ENCODE peak calls at places on chromosomes 6 and 20, in nine cellular contexts. One of them, this sample, is unnamed.

GRCh38 chr6:147881432-147881831 is 372.9 kb downstream of the SAMD5 start:
- DNase-seq in sigmoid colon: no peak
- DNase-seq in GM12878: no peak
- DNase-seq in uterus: no peak
- DNase-seq in HCT116: no peak
- DNase-seq in esophagus squamous epithelium: no peak
- DNase-seq in H54: no peak
- DNase-seq in Peyer's patch: no peak
- DNase-seq in body of pancreas: no peak
- DNase-seq in this sample: no peak

GRCh38 chr6:166494757-166495486 is 91.6 kb downstream of the RAMACL start:
- DNase-seq in HCT116: no peak
- DNase-seq in uterus: no peak
- DNase-seq in H54: no peak
- DNase-seq in sigmoid colon: peak; percentile 57
- DNase-seq in body of pancreas: no peak
- DNase-seq in GM12878: no peak
- DNase-seq in Peyer's patch: no peak
- DNase-seq in esophagus squamous epithelium: no peak
- DNase-seq in this sample: no peak

GRCh38 chr6:130324657-130325056 is 41.2 kb upstream of the TMEM200A start:
- DNase-seq in GM12878: no peak
- DNase-seq in sigmoid colon: no peak
- DNase-seq in body of pancreas: no peak
- DNase-seq in H54: no peak
- DNase-seq in Peyer's patch: no peak
- DNase-seq in uterus: no peak
- DNase-seq in esophagus squamous epithelium: no peak
- DNase-seq in HCT116: no peak
- DNase-seq in this sample: no peak

GRCh38 chr6:163956571-163957407 is 542.3 kb downstream of the QKI start:
- DNase-seq in Peyer's patch: peak; percentile 79
- DNase-seq in HCT116: peak; percentile 67
- DNase-seq in esophagus squamous epithelium: peak; percentile 18
- DNase-seq in H54: peak; percentile 26
- DNase-seq in sigmoid colon: peak; percentile 83
- DNase-seq in body of pancreas: peak; percentile 80
- DNase-seq in uterus: peak; percentile 61
- DNase-seq in GM12878: peak; percentile 34
- DNase-seq in this sample: peak; percentile 87

GRCh38 chr20:38864662-38865061 is 59.2 kb downstream of the PPP1R16B start:
- DNase-seq in body of pancreas: no peak
- DNase-seq in HCT116: no peak
- DNase-seq in esophagus squamous epithelium: no peak
- DNase-seq in sigmoid colon: no peak
- DNase-seq in GM12878: no peak
- DNase-seq in Peyer's patch: no peak
- DNase-seq in H54: no peak
- DNase-seq in uterus: no peak
- DNase-seq in this sample: no peak

GRCh38 chr6:25014806-25015560 is 79.2 kb upstream of the RIPOR2 start:
- DNase-seq in esophagus squamous epithelium: no peak
- DNase-seq in GM12878: no peak
- DNase-seq in sigmoid colon: peak; percentile 78
- DNase-seq in body of pancreas: peak; percentile 26
- DNase-seq in H54: no peak
- DNase-seq in uterus: peak; percentile 88
- DNase-seq in HCT116: no peak
- DNase-seq in Peyer's patch: no peak
- DNase-seq in this sample: no peak

GRCh38 chr6:70241991-70242420 is 60.9 kb downstream of the COL9A1 start:
- DNase-seq in body of pancreas: peak; percentile 67
- DNase-seq in GM12878: no peak
- DNase-seq in esophagus squamous epithelium: no peak
- DNase-seq in Peyer's patch: no peak
- DNase-seq in HCT116: no peak
- DNase-seq in sigmoid colon: no peak
- DNase-seq in H54: no peak
- DNase-seq in uterus: no peak
- DNase-seq in this sample: no peak

GRCh38 chr6:122622404-122622938 is 12.3 kb downstream of the PKIB start:
- DNase-seq in H54: no peak
- DNase-seq in esophagus squamous epithelium: no peak
- DNase-seq in Peyer's patch: no peak
- DNase-seq in GM12878: no peak
- DNase-seq in HCT116: no peak
- DNase-seq in body of pancreas: peak; percentile 16
- DNase-seq in uterus: no peak
- DNase-seq in sigmoid colon: no peak
- DNase-seq in this sample: no peak

GRCh38 chr6:29959492-29959891 is 17.2 kb downstream of the HLA-A start:
- DNase-seq in body of pancreas: no peak
- DNase-seq in H54: no peak
- DNase-seq in Peyer's patch: no peak
- DNase-seq in uterus: no peak
- DNase-seq in GM12878: no peak
- DNase-seq in sigmoid colon: no peak
- DNase-seq in esophagus squamous epithelium: no peak
- DNase-seq in HCT116: no peak
- DNase-seq in this sample: no peak

GRCh38 chr6:138695193-138695592 is 78.4 kb upstream of the CCDC28A start:
- DNase-seq in HCT116: no peak
- DNase-seq in body of pancreas: no peak
- DNase-seq in esophagus squamous epithelium: no peak
- DNase-seq in Peyer's patch: no peak
- DNase-seq in GM12878: no peak
- DNase-seq in H54: no peak
- DNase-seq in sigmoid colon: no peak
- DNase-seq in uterus: no peak
- DNase-seq in this sample: no peak

GRCh38 chr6:138692058-138692977 is 81.3 kb upstream of the CCDC28A start:
- DNase-seq in esophagus squamous epithelium: no peak
- DNase-seq in H54: peak; percentile 59
- DNase-seq in Peyer's patch: peak; percentile 79
- DNase-seq in sigmoid colon: peak; percentile 85
- DNase-seq in GM12878: no peak
- DNase-seq in body of pancreas: peak; percentile 83
- DNase-seq in uterus: peak; percentile 57
- DNase-seq in HCT116: no peak
- DNase-seq in this sample: peak; percentile 45

GRCh38 chr6:138690975-138691594 is 82.5 kb upstream of the CCDC28A start:
- DNase-seq in body of pancreas: no peak
- DNase-seq in uterus: no peak
- DNase-seq in Peyer's patch: no peak
- DNase-seq in GM12878: no peak
- DNase-seq in esophagus squamous epithelium: no peak
- DNase-seq in H54: no peak
- DNase-seq in HCT116: no peak
- DNase-seq in sigmoid colon: no peak
- DNase-seq in this sample: no peak

GRCh38 chr6:138691595-138692057 is 81.9 kb upstream of the CCDC28A start:
- DNase-seq in body of pancreas: peak; percentile 55
- DNase-seq in GM12878: no peak
- DNase-seq in Peyer's patch: no peak
- DNase-seq in sigmoid colon: no peak
- DNase-seq in esophagus squamous epithelium: no peak
- DNase-seq in H54: peak; percentile 11
- DNase-seq in uterus: no peak
- DNase-seq in HCT116: peak; percentile 52
- DNase-seq in this sample: no peak

DNA sequence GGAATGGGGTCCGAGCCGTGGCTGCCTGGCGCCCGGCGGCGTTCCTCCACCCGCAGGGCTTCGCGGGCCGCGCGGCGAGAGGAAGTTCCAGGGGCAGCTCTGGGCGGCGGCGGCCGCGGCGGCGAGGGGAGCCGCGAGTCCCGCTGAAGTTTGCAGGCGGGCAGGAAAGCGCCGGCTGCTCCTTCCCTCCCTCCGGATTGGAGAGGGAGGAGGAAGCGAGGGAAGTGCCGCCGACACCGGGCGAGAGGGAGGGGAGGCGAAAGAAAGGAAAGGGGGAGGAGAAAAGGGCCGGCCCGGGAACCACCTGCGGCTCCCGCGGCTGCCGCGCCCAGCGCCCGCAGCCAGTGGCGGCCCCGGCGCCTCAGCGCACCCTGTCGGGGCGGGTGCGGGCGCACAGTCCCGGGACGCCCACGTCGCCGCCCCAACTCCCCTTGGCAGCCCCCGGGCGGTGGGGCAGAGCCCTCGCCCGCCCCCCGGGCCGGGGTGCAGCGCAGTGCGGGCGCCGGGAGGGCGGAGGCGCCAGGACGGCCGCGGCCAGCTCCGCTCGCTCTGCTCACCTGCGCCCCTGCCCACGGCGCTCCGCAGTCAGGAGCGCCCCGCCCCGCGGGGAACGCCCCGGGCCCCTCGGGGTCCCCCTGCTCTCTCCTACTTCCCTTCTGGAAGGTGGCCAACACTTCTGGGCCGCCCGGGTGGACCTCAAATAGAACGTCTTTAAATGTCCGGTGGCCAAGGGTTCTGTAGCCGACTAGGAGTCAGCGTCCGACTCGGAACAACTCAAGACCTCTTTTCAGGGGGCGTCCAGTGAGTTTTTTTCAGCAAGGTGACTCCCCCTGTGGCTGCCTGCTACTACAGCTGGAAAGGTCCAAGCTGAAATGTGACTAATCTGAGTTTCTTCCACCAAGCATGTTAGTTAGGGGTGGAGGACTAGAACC is 80.3 kb upstream of the CCDC28A start:
- DNase-seq in H54: peak; percentile 68
- DNase-seq in Peyer's patch: peak; percentile 82
- DNase-seq in sigmoid colon: peak; percentile 78
- DNase-seq in uterus: peak; percentile 39
- DNase-seq in body of pancreas: peak; percentile 86
- DNase-seq in HCT116: peak; percentile 48
- DNase-seq in GM12878: no peak
- DNase-seq in esophagus squamous epithelium: no peak
- DNase-seq in this sample: peak; percentile 37
- TF ChIP-seq POLR2A in H54: peak; percentile 55
- TF ChIP-seq POLR2A in Peyer's patch: peak; percentile 66
- TF ChIP-seq POLR2A in sigmoid colon: no peak
- TF ChIP-seq POLR2A in uterus: peak; percentile 32
- TF ChIP-seq POLR2A in body of pancreas: peak; percentile 75
- TF ChIP-seq POLR2A in HCT116: peak; percentile 41
- TF ChIP-seq POLR2A in GM12878: no peak
- TF ChIP-seq POLR2A in esophagus squamous epithelium: peak; percentile 61
- TF ChIP-seq POLR2A in this sample: no peak

GRCh38 chr6:43575772-43576551 is at the start of the genes POLH and XPO5:
- DNase-seq in GM12878: peak; percentile 82
- DNase-seq in HCT116: peak; percentile 81
- DNase-seq in uterus: peak; percentile 84
- DNase-seq in sigmoid colon: peak; percentile 95
- DNase-seq in esophagus squamous epithelium: peak; percentile 43
- DNase-seq in H54: peak; percentile 100
- DNase-seq in body of pancreas: peak; percentile 95
- DNase-seq in Peyer's patch: peak; percentile 97
- DNase-seq in this sample: peak; percentile 94
- TF ChIP-seq POLR2A in GM12878: peak; percentile 99
- TF ChIP-seq POLR2A in HCT116: peak; percentile 99
- TF ChIP-seq POLR2A in uterus: peak; percentile 93
- TF ChIP-seq POLR2A in sigmoid colon: peak; percentile 83
- TF ChIP-seq POLR2A in esophagus squamous epithelium: peak; percentile 94
- TF ChIP-seq POLR2A in H54: peak; percentile 100
- TF ChIP-seq POLR2A in body of pancreas: peak; percentile 92
- TF ChIP-seq POLR2A in Peyer's patch: peak; percentile 99
- TF ChIP-seq POLR2A in this sample: peak; percentile 97

GRCh38 chr6:28866342-28867077 is 57.3 kb downstream of the TRIM27 start:
- DNase-seq in esophagus squamous epithelium: no peak
- DNase-seq in body of pancreas: peak; percentile 80
- DNase-seq in GM12878: no peak
- DNase-seq in HCT116: no peak
- DNase-seq in uterus: peak; percentile 47
- DNase-seq in sigmoid colon: peak; percentile 85
- DNase-seq in H54: no peak
- DNase-seq in Peyer's patch: peak; percentile 85
- DNase-seq in this sample: peak; percentile 90
- TF ChIP-seq POLR2A in esophagus squamous epithelium: no peak
- TF ChIP-seq POLR2A in body of pancreas: peak; percentile 67
- TF ChIP-seq POLR2A in GM12878: peak; percentile 62
- TF ChIP-seq POLR2A in HCT116: no peak
- TF ChIP-seq POLR2A in uterus: peak; percentile 42
- TF ChIP-seq POLR2A in sigmoid colon: no peak
- TF ChIP-seq POLR2A in H54: peak; percentile 34
- TF ChIP-seq POLR2A in Peyer's patch: peak; percentile 29
- TF ChIP-seq POLR2A in this sample: peak; percentile 12

GRCh38 chr20:1887756-1888155 is 7.5 kb upstream of the SIRPA start:
- DNase-seq in body of pancreas: no peak
- DNase-seq in HCT116: no peak
- DNase-seq in sigmoid colon: no peak
- DNase-seq in uterus: no peak
- DNase-seq in H54: no peak
- DNase-seq in GM12878: no peak
- DNase-seq in Peyer's patch: no peak
- DNase-seq in esophagus squamous epithelium: no peak
- DNase-seq in this sample: no peak

GRCh38 chr20:1887321-1887720 is 7.9 kb upstream of the SIRPA start:
- DNase-seq in GM12878: no peak
- DNase-seq in H54: no peak
- DNase-seq in body of pancreas: no peak
- DNase-seq in HCT116: no peak
- DNase-seq in Peyer's patch: no peak
- DNase-seq in sigmoid colon: no peak
- DNase-seq in uterus: no peak
- DNase-seq in esophagus squamous epithelium: no peak
- DNase-seq in this sample: no peak

GRCh38 chr20:1890469-1891262 is 4.5 kb upstream of the SIRPA start:
- DNase-seq in esophagus squamous epithelium: no peak
- DNase-seq in GM12878: no peak
- DNase-seq in Peyer's patch: no peak
- DNase-seq in HCT116: no peak
- DNase-seq in H54: no peak
- DNase-seq in body of pancreas: peak; percentile 54
- DNase-seq in sigmoid colon: no peak
- DNase-seq in uterus: no peak
- DNase-seq in this sample: no peak

GRCh38 chr20:1891263-1892121 is 3.7 kb upstream of the SIRPA start:
- DNase-seq in sigmoid colon: no peak
- DNase-seq in GM12878: no peak
- DNase-seq in HCT116: no peak
- DNase-seq in uterus: no peak
- DNase-seq in body of pancreas: no peak
- DNase-seq in esophagus squamous epithelium: no peak
- DNase-seq in H54: no peak
- DNase-seq in Peyer's patch: no peak
- DNase-seq in this sample: no peak

DNA sequence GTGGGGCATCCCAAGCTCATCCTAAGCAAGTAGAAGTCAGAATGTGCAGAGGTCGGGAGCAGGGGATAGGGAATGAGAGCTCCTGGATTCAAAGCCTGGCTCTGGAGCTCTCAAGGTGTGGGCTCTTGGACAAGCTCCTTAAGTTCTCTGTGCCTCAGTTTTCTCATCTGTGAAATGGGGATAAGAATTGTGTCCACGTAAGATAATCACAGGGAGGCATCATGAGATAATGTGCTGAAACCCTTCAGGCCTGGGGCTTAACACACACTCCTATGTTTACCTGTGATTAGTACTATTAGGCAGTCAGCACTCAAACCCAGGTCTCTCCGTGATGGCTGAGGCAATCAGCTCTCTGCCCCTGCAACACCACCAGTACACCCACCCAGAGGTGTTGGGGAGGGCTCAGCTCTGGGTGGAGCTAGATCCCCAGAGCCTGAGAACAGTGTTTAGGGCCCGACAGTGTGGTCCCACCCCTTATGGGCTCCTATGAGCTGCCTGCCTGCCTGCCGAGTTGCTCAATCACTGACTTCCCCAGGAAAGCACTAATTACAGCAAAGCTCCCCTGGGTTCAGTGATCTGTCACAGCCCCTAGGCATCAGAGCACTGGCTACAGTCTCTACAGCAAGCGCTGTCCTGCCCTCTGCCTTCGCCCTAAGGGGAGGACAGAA is 6.3 kb upstream of the SIRPA start:
- DNase-seq in H54: no peak
- DNase-seq in Peyer's patch: no peak
- DNase-seq in esophagus squamous epithelium: no peak
- DNase-seq in HCT116: no peak
- DNase-seq in GM12878: no peak
- DNase-seq in sigmoid colon: peak; percentile 71
- DNase-seq in body of pancreas: no peak
- DNase-seq in uterus: peak; percentile 31
- DNase-seq in this sample: no peak
- TF ChIP-seq POLR2A in H54: no peak
- TF ChIP-seq POLR2A in Peyer's patch: no peak
- TF ChIP-seq POLR2A in esophagus squamous epithelium: no peak
- TF ChIP-seq POLR2A in HCT116: no peak
- TF ChIP-seq POLR2A in GM12878: no peak
- TF ChIP-seq POLR2A in sigmoid colon: no peak
- TF ChIP-seq POLR2A in body of pancreas: no peak
- TF ChIP-seq POLR2A in uterus: no peak
- TF ChIP-seq POLR2A in this sample: no peak